ENCODE peak calls at places on chromosomes 12 and 14, in ten cellular contexts. I, L, J, W, S, H, C, D, Q and R are unnamed samples.
A peak's percentile ranks its signal among the peaks of the same experiment; 100 is the strongest.

GRCh38 chr12:44227601-44228000 is 391.7 kb downstream of the TMEM117 start:
- DNase-seq in I (no peak), L (peak; percentile 13), J (no peak), W (no peak), S (no peak), H (no peak), C (no peak), D (no peak), Q (no peak), R (no peak)

GRCh38 chr12:9047105-9047504 is 57.8 kb downstream of the KLRG1 start:
- DNase-seq in I (no peak), L (no peak), J (no peak), W (no peak), S (no peak), H (no peak), C (no peak), D (no peak), Q (no peak), R (no peak)

GRCh38 chr14:92493024-92493423 is 20.6 kb upstream of the RIN3 start:
- DNase-seq in I (no peak), L (no peak), J (no peak), W (no peak), S (no peak), H (no peak), C (no peak), D (no peak), Q (no peak), R (no peak)

GRCh38 chr12:49535921-49536525 is 2.8 kb upstream of the KCNH3 start:
- DNase-seq in I (no peak), L (no peak), J (no peak), W (no peak), S (no peak), H (peak; percentile 89), C (no peak), D (no peak), Q (no peak), R (no peak)

GRCh38 chr14:77369280-77369679 is 7.6 kb downstream of the TMED8 start:
- DNase-seq in I (no peak), L (no peak), J (no peak), W (no peak), S (no peak), H (no peak), C (no peak), D (no peak), Q (no peak), R (no peak)

GRCh38 chr12:59651230-59651920 is 55.5 kb downstream of the SLC16A7 start:
- DNase-seq in I (no peak), L (no peak), J (no peak), W (no peak), S (no peak), H (peak; percentile 18), C (no peak), D (no peak), Q (no peak), R (no peak)

GRCh38 chr14:91732859-91733477 is 1.1 kb upstream of the CATSPERB start:
- DNase-seq in I (no peak), L (no peak), J (no peak), W (no peak), S (no peak), H (no peak), C (no peak), D (no peak), Q (no peak), R (no peak)

GRCh38 chr12:110124184-110124995 is at the start of gene IFT81:
- DNase-seq in I (peak; percentile 94), L (peak; percentile 84), J (peak; percentile 80), W (peak; percentile 93), S (peak; percentile 95), H (peak; percentile 98), C (peak; percentile 95), D (no peak), Q (peak; percentile 97), R (peak; percentile 99)

GRCh38 chr14:74547331-74547927 is 53.9 kb downstream of the ISCA2 start:
- DNase-seq in I (no peak), L (no peak), J (no peak), W (no peak), S (no peak), H (peak; percentile 46), C (no peak), D (no peak), Q (no peak), R (no peak)

GRCh38 chr12:85057370-85057963 is 21.3 kb downstream of the LRRIQ1 start:
- DNase-seq in I (no peak), L (peak; percentile 33), J (peak; percentile 39), W (peak; percentile 69), S (no peak), H (no peak), C (peak; percentile 81), D (no peak), Q (no peak), R (no peak)

GRCh38 chr12:401235-402126 is at the start of gene CCDC77:
- DNase-seq in I (peak; percentile 87), L (peak; percentile 93), J (peak; percentile 83), W (peak; percentile 97), S (peak; percentile 90), H (peak; percentile 87), C (no peak), D (peak; percentile 86), Q (peak; percentile 95), R (peak; percentile 96)

GRCh38 chr12:89267404-89267803 is 84.9 kb downstream of the DUSP6 start:
- DNase-seq in I (no peak), L (no peak), J (no peak), W (no peak), S (no peak), H (no peak), C (no peak), D (no peak), Q (no peak), R (no peak)

GRCh38 chr12:110743571-110744093 is 941 bp upstream of the PPP1CC start:
- DNase-seq in I (no peak), L (no peak), J (no peak), W (no peak), S (peak; percentile 46), H (peak; percentile 73), C (peak; percentile 49), D (no peak), Q (peak; percentile 71), R (no peak)

GRCh38 chr12:78696267-78696666 is 168.3 kb upstream of the SYT1 start:
- DNase-seq in I (no peak), L (no peak), J (no peak), W (no peak), S (no peak), H (no peak), C (no peak), D (no peak), Q (no peak), R (no peak)

GRCh38 chr14:105212541-105213305 is 31.6 kb upstream of the NUDT14 start:
- DNase-seq in I (no peak), L (no peak), J (no peak), W (no peak), S (no peak), H (no peak), C (no peak), D (no peak), Q (no peak), R (no peak)

GRCh38 chr14:75715926-75716780 is 55.1 kb downstream of the TTLL5 start:
- DNase-seq in I (no peak), L (peak; percentile 82), J (no peak), W (no peak), S (no peak), H (peak; percentile 57), C (no peak), D (no peak), Q (no peak), R (no peak)

GRCh38 chr12:13163868-13164267 is 32.7 kb upstream of the EMP1 start:
- DNase-seq in I (no peak), L (no peak), J (no peak), W (no peak), S (no peak), H (no peak), C (no peak), D (no peak), Q (no peak), R (no peak)

GRCh38 chr14:87332001-87332400 is 661.0 kb downstream of the GALC start:
- DNase-seq in I (no peak), L (no peak), J (no peak), W (no peak), S (no peak), H (no peak), C (no peak), D (no peak), Q (no peak), R (no peak)

GRCh38 chr14:90551733-90552464 is 155.1 kb downstream of the CALM1 start:
- DNase-seq in I (no peak), L (no peak), J (no peak), W (no peak), S (no peak), H (peak; percentile 72), C (no peak), D (no peak), Q (no peak), R (no peak)

GRCh38 chr12:117845271-117845904 is 123.4 kb downstream of the KSR2 start:
- DNase-seq in I (no peak), L (no peak), J (no peak), W (no peak), S (no peak), H (peak; percentile 37), C (no peak), D (no peak), Q (no peak), R (no peak)

GRCh38 chr12:4794503-4794902 is 74.3 kb downstream of the GALNT8 start:
- DNase-seq in I (no peak), L (no peak), J (no peak), W (no peak), S (no peak), H (no peak), C (no peak), D (no peak), Q (no peak), R (no peak)

GRCh38 chr12:5094550-5094949 is 50.9 kb downstream of the KCNA5 start:
- DNase-seq in I (no peak), L (no peak), J (no peak), W (no peak), S (no peak), H (no peak), C (peak; percentile 46), D (no peak), Q (no peak), R (no peak)

GRCh38 chr12:112535637-112536366 is 117.1 kb downstream of the PTPN11 start:
- DNase-seq in I (no peak), L (no peak), J (no peak), W (no peak), S (no peak), H (no peak), C (no peak), D (no peak), Q (no peak), R (no peak)

GRCh38 chr14:63840981-63841380 is 11.8 kb upstream of the SYNE2 start:
- DNase-seq in I (peak; percentile 28), L (no peak), J (no peak), W (peak; percentile 28), S (no peak), H (no peak), C (peak; percentile 10), D (no peak), Q (no peak), R (no peak)

GRCh38 chr12:18965210-18965609 is 164.3 kb upstream of the PLEKHA5 start:
- DNase-seq in I (no peak), L (no peak), J (no peak), W (no peak), S (no peak), H (no peak), C (peak; percentile 34), D (no peak), Q (no peak), R (no peak)

GRCh38 chr14:74105381-74105780 is 20.6 kb downstream of the LIN52 start:
- DNase-seq in I (no peak), L (no peak), J (no peak), W (no peak), S (no peak), H (no peak), C (no peak), D (no peak), Q (no peak), R (no peak)